ENCODE peak calls at places on chromosomes 13 and 19, in six cellular contexts. H is tibial artery, W is cardiac muscle cell, Z is stomach, Q is IMR-90, I is endodermal cell. U is an unnamed sample.

GRCh38 chr19:55683449-55684261 is 8.6 kb downstream of the EPN1 start:
- DNase-seq in H (no peak), W (no peak), Z (peak; percentile 86), Q (no peak), I (no peak), U (no peak)

GRCh38 chr13:113047587-113047986 is 58.0 kb upstream of the F7 start:
- DNase-seq in H (no peak), W (no peak), Z (no peak), Q (no peak), I (no peak), U (peak; percentile 38)

GRCh38 chr13:32846020-32846451 is 170.2 kb upstream of the KL start:
- DNase-seq in H (no peak), W (no peak), Z (no peak), Q (no peak), I (peak; percentile 34), U (no peak)

GRCh38 chr19:29741226-29741625 is 26.2 kb upstream of the C19orf12 start:
- DNase-seq in H (no peak), W (no peak), Z (no peak), Q (no peak), I (no peak), U (no peak)

GRCh38 chr19:41575998-41576397 is at the start of gene CEACAM21:
- DNase-seq in H (peak; percentile 70), W (no peak), Z (peak; percentile 45), Q (no peak), I (no peak), U (no peak)

GRCh38 chr13:59034198-59034597 is 1129.5 kb downstream of the DIAPH3 start:
- DNase-seq in H (no peak), W (peak; percentile 35), Z (no peak), Q (no peak), I (no peak), U (no peak)

GRCh38 chr19:12527034-12527836 is 24.0 kb downstream of the ZNF564 start:
- DNase-seq in H (no peak), W (peak; percentile 8), Z (no peak), Q (peak; percentile 41), I (no peak), U (no peak)

GRCh38 chr19:11710313-11710712 is 28.4 kb downstream of the ZNF823 start:
- DNase-seq in H (no peak), W (no peak), Z (no peak), Q (no peak), I (no peak), U (no peak)

GRCh38 chr13:98349731-98350305 is 172.7 kb upstream of the RNF113B start:
- DNase-seq in H (no peak), W (peak; percentile 57), Z (peak; percentile 44), Q (no peak), I (peak; percentile 87), U (no peak)

GRCh38 chr13:46679369-46680180 is 117.4 kb downstream of the ESD start:
- DNase-seq in H (no peak), W (no peak), Z (no peak), Q (peak; percentile 70), I (no peak), U (no peak)

GRCh38 chr13:20127563-20128458 is 33.0 kb downstream of the GJA3 start:
- DNase-seq in H (no peak), W (peak; percentile 69), Z (peak; percentile 70), Q (peak; percentile 16), I (peak; percentile 87), U (no peak)

GRCh38 chr19:12994701-12995595 is at the start of gene NFIX:
- DNase-seq in H (peak; percentile 66), W (peak; percentile 80), Z (peak; percentile 78), Q (peak; percentile 39), I (peak; percentile 68), U (no peak)

GRCh38 chr13:20664304-20664703 is 39.2 kb upstream of the IL17D start:
- DNase-seq in H (no peak), W (no peak), Z (no peak), Q (no peak), I (no peak), U (no peak)

GRCh38 chr13:45859682-45860081 is 8.1 kb upstream of the SIAH3 start:
- DNase-seq in H (no peak), W (peak; percentile 24), Z (no peak), Q (no peak), I (peak; percentile 60), U (no peak)

GRCh38 chr19:40245506-40246128 is 19.1 kb upstream of the CCNP start:
- DNase-seq in H (no peak), W (no peak), Z (no peak), Q (no peak), I (no peak), U (no peak)

GRCh38 chr13:50080158-50080855 is 65.1 kb downstream of the KCNRG start:
- DNase-seq in H (peak; percentile 46), W (peak; percentile 36), Z (no peak), Q (peak; percentile 52), I (peak; percentile 53), U (no peak)

GRCh38 chr19:3142292-3142670 is 6.4 kb downstream of the GNA15 start:
- DNase-seq in H (peak; percentile 44), W (no peak), Z (no peak), Q (peak; percentile 87), I (no peak), U (peak; percentile 75)

GRCh38 chr13:40480012-40480914 is 186.2 kb downstream of the FOXO1 start:
- DNase-seq in H (no peak), W (peak; percentile 9), Z (no peak), Q (no peak), I (no peak), U (no peak)

GRCh38 chr19:45952691-45953505 is 20.8 kb downstream of the NOVA2 start:
- DNase-seq in H (no peak), W (peak; percentile 92), Z (peak; percentile 35), Q (peak; percentile 42), I (peak; percentile 97), U (no peak)

GRCh38 chr19:40465025-40465780 is at the start of gene BLVRB:
- DNase-seq in H (peak; percentile 76), W (no peak), Z (no peak), Q (peak; percentile 52), I (no peak), U (no peak)

GRCh38 chr19:56827708-56828107 is 12.8 kb downstream of the PEG3 start:
- DNase-seq in H (no peak), W (no peak), Z (no peak), Q (no peak), I (no peak), U (no peak)

GRCh38 chr13:93108111-93108581 is 118.5 kb upstream of the GPC6 start:
- DNase-seq in H (no peak), W (no peak), Z (no peak), Q (no peak), I (no peak), U (no peak)

GRCh38 chr13:21733475-21734311 is 62.8 kb downstream of the FGF9 start:
- DNase-seq in H (no peak), W (no peak), Z (no peak), Q (no peak), I (peak; percentile 61), U (no peak)

GRCh38 chr13:87678353-87678752 is 7.2 kb downstream of the SLITRK5 start:
- DNase-seq in H (no peak), W (no peak), Z (no peak), Q (no peak), I (no peak), U (no peak)

GRCh38 chr19:811007-811434 is 10.7 kb downstream of the PLPPR3 start:
- DNase-seq in H (no peak), W (no peak), Z (no peak), Q (no peak), I (peak; percentile 63), U (no peak)

GRCh38 chr19:37370880-37371661 is at the start of gene ZNF527:
- DNase-seq in H (peak; percentile 96), W (peak; percentile 99), Z (peak; percentile 97), Q (peak; percentile 96), I (peak; percentile 99), U (peak; percentile 95)
- TF ChIP-seq CTCF in H (peak; percentile 10), W (peak; percentile 5), Z (no peak), Q (no peak), I (peak; percentile 15), U (no peak)

GRCh38 chr19:38949580-38950367 is 19.0 kb downstream of the MRPS12 start:
- DNase-seq in H (peak; percentile 67), W (peak; percentile 89), Z (peak; percentile 90), Q (peak; percentile 25), I (peak; percentile 99), U (peak; percentile 84)
- H3K4me3 ChIP-seq in H (peak overlapping the region; percentile 28), W (peak overlapping the region; percentile 12), Z (peak overlapping the region; percentile 44), Q (no peak overlapping the region), I (no peak overlapping the region), U (no peak overlapping the region)

GRCh38 chr13:29266261-29266660 is 329.2 kb downstream of the SLC7A1 start:
- DNase-seq in H (no peak), W (no peak), Z (no peak), Q (no peak), I (no peak), U (no peak)
- TF ChIP-seq CTCF in H (no peak), W (no peak), Z (no peak), Q (no peak), I (peak; percentile 40), U (no peak)

GRCh38 chr13:86510792-86511191 is 711.6 kb upstream of the SLITRK6 start:
- DNase-seq in H (no peak), W (no peak), Z (no peak), Q (no peak), I (no peak), U (no peak)
- H3K4me3 ChIP-seq in H (no peak overlapping the region), W (no peak overlapping the region), Z (no peak overlapping the region), Q (no peak overlapping the region), I (no peak overlapping the region), U (no peak overlapping the region)

U was measured in RWPE2.